ENCODE peak calls at places on chromosomes 4 and X, in five cellular contexts. R, X, Q, T and N are unnamed samples.

GRCh38 chr4:33067221-33067620 is 2347.1 kb downstream of the PCDH7 start:
- DNase-seq in R (no peak), X (no peak), Q (no peak), T (no peak), N (no peak)

GRCh38 chrX:68369559-68369958 is 63.7 kb downstream of the OPHN1 start:
- DNase-seq in R (no peak), X (no peak), Q (no peak), T (no peak), N (no peak)

GRCh38 chr4:185709802-185710486 is 102.0 kb downstream of the SORBS2 start:
- DNase-seq in R (no peak), X (peak), Q (no peak), T (no peak), N (no peak)

GRCh38 chrX:93637591-93637990 is 35.8 kb downstream of the NAP1L3 start:
- DNase-seq in R (no peak), X (no peak), Q (no peak), T (peak), N (no peak)

GRCh38 chr4:180059216-180059881 is 2183.9 kb upstream of the TENM3 start:
- DNase-seq in R (peak), X (no peak), Q (no peak), T (no peak), N (no peak)

GRCh38 chr4:128338634-128339355 is 51.2 kb upstream of the PGRMC2 start:
- DNase-seq in R (no peak), X (no peak), Q (peak), T (no peak), N (no peak)

GRCh38 chr4:138611017-138611416 is 368.9 kb upstream of the SLC7A11 start:
- DNase-seq in R (no peak), X (no peak), Q (no peak), T (no peak), N (no peak)

GRCh38 chrX:747176-747575 is 116.6 kb downstream of the SHOX start:
- DNase-seq in R (no peak), X (no peak), Q (no peak), T (no peak), N (no peak)

GRCh38 chrX:39705299-39705698 is 392.5 kb downstream of the BCOR start:
- DNase-seq in R (peak), X (no peak), Q (no peak), T (no peak), N (no peak)

GRCh38 chrX:103624111-103624510 is 4.7 kb upstream of the TCEAL1 start:
- DNase-seq in R (no peak), X (no peak), Q (no peak), T (no peak), N (no peak)

GRCh38 chr4:84966382-84967291 is at the start of gene WDFY3:
- DNase-seq in R (peak), X (peak), Q (peak), T (peak), N (no peak)

GRCh38 chr4:171639540-171639939 is 173.7 kb upstream of the GALNTL6 start:
- DNase-seq in R (no peak), X (no peak), Q (no peak), T (no peak), N (peak)

GRCh38 chrX:153765138-153766079 is 1.4 kb downstream of the PLXNB3 start:
- DNase-seq in R (no peak), X (peak), Q (peak), T (no peak), N (no peak)

GRCh38 chr4:70473691-70474090 is 1.7 kb downstream of the MUC7 start:
- DNase-seq in R (no peak), X (no peak), Q (no peak), T (no peak), N (no peak)
- TF ChIP-seq KDM1A in R (no peak), X (no peak), Q (no peak), T (no peak), N (no peak)

GRCh38 chr4:109576462-109576861 is 16.4 kb downstream of the MCUB start:
- DNase-seq in R (no peak), X (no peak), Q (peak), T (no peak), N (no peak)
- TF ChIP-seq KDM1A in R (no peak), X (no peak), Q (no peak), T (no peak), N (no peak)

GRCh38 chrX:129783176-129783776 is 3.5 kb downstream of the SASH3 start:
- DNase-seq in R (no peak), X (no peak), Q (no peak), T (no peak), N (no peak)
- TF ChIP-seq KDM1A in R (no peak), X (no peak), Q (no peak), T (no peak), N (no peak)

GRCh38 chrX:115989686-115990085 is 180.9 kb upstream of the AGTR2 start:
- DNase-seq in R (no peak), X (no peak), Q (no peak), T (no peak), N (no peak)

GRCh38 chrX:115988825-115989224 is 181.7 kb upstream of the AGTR2 start:
- DNase-seq in R (no peak), X (no peak), Q (no peak), T (no peak), N (no peak)
- TF ChIP-seq KDM1A in R (no peak), X (no peak), Q (no peak), T (no peak), N (no peak)

GRCh38 chr4:153518637-153519384 is 52.7 kb downstream of the TMEM131L start:
- DNase-seq in R (no peak), X (peak), Q (no peak), T (no peak), N (no peak)
- TF ChIP-seq KDM1A in R (no peak), X (no peak), Q (no peak), T (no peak), N (no peak)

GRCh38 chr4:144647095-144647959 is 1.4 kb downstream of the HHIP start:
- DNase-seq in R (peak), X (no peak), Q (peak), T (no peak), N (no peak)

GRCh38 chr4:144644368-144645101 is 1.4 kb upstream of the HHIP start:
- DNase-seq in R (no peak), X (no peak), Q (no peak), T (no peak), N (no peak)

GRCh38 chr4:144645102-144645469 is 870 bp upstream of the HHIP start:
- DNase-seq in R (no peak), X (no peak), Q (no peak), T (no peak), N (no peak)

GRCh38 chr4:144646523-144647094 is 653 bp downstream of the HHIP start:
- DNase-seq in R (peak), X (no peak), Q (no peak), T (no peak), N (no peak)

DNA sequence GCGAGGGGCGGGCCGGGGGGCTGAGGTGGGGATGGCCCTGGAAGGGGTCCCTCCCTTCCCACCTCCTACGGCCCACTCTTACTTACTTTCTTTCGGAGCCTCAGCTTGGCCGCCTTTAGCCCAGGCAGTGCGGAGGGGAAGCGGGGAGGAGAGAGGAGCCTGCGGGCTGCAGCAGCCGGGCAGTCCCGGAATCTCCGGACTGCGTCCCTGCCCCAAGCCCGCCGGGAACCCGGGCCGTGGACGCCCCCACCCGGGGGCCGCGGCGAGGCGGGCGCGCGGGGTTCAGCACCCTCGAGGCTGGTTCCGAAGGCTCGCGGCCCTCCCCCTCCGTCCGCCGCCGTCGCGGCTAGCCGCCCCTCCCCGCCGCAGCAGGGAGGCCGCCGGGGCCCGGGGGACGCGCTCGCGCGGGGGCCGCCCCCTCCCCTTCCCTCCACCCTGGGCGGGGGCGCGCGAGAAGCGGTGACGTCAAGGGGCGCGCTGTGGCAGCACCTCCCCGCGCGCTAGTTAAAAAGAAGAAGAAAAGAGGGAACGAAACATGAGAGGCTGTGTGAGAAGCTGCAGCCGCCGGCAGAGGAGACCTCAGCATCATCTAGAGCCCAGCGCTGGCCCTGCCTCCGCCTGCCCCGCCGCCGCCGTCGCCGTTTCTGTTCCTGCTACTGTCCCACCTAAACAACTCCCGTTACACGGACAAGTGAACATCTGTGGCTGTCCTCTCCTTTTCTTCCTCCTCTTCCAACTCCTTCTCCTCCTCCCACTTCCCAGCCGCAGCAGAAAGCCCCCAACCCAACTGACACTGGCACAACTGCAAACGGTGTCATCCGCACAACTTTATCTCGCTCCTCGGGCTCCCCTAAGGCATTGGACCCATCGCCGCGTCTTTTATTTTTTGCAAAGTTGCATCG is at the start of gene HHIP:
- DNase-seq in R (peak), X (peak), Q (peak), T (no peak), N (no peak)
- TF ChIP-seq KDM1A in R (no peak), X (no peak), Q (no peak), T (no peak), N (no peak)

DNA sequence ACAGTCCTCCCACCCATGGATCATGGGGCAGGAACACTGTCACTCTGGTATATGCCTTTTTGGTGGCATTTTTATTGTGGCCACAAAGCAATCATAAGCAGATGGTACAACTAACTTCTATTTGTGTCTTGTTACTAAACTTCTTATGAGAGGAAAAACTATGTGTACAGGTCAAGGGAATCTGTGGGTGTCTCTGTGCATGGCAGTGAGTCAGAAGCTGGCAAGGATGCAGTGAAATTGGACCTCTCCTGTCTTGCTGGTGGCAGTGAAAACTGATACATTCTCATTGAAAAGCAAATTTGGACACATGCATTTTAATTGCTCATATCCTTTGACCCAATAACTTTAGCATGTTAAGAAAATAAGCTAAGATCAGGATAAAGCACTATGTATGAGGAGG is 245.1 kb upstream of the GPC4 start:
- DNase-seq in R (no peak), X (no peak), Q (no peak), T (no peak), N (no peak)
- TF ChIP-seq KDM1A in R (no peak), X (no peak), Q (no peak), T (no peak), N (no peak)

DNA sequence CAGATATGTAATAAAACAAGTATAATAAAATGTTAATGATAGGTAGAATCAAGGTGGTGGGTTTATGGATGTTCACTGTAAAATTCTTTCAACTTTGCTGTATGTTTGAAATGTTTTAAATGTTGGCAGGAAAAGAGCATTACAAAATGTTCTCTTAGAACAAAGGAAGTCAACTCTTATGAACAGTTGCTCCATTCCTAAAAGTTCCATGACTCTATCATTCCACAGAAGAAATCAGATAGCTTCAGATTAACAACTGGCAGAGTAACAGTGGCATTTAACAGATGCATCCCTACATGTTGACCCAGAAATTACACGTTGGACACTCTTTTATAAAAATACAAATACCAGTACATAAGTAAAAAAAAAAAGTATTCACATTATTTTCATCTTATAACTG is 2023.7 kb downstream of the ARAP2 start:
- DNase-seq in R (no peak), X (no peak), Q (no peak), T (no peak), N (no peak)
- TF ChIP-seq KDM1A in R (no peak), X (no peak), Q (no peak), T (no peak), N (no peak)

GRCh38 chr4:9691221-9692065 is 90.0 kb upstream of the DRD5 start:
- DNase-seq in R (peak), X (peak), Q (peak), T (peak), N (peak)
- TF ChIP-seq KDM1A in R (no peak), X (no peak), Q (no peak), T (no peak), N (no peak)